ENCODE peak calls at places on chromosomes 12 and 14, in six cellular contexts. L, R, A, Z, H and C are unnamed samples.

GRCh38 chr14:35808076-35808657 is 928 bp downstream of the RALGAPA1 start:
- DNase-seq in H (no peak), A (no peak), L (no peak), Z (no peak), R (no peak), C (no peak)

GRCh38 chr12:79373896-79374499 is 316.8 kb downstream of the PAWR start:
- DNase-seq in Z (peak), A (no peak), H (no peak), R (no peak), L (no peak), C (no peak)

GRCh38 chr14:101119830-101120571 is 216.5 kb upstream of the RTL1 start:
- DNase-seq in H (no peak), L (no peak), Z (no peak), A (peak), R (no peak), C (peak)

GRCh38 chr12:1811281-1811947 is 9.0 kb upstream of the LRTM2 start:
- DNase-seq in Z (no peak), H (no peak), R (no peak), A (no peak), L (no peak), C (no peak)

GRCh38 chr12:113263431-113263963 is 42.2 kb downstream of the TPCN1 start:
- DNase-seq in A (no peak), H (no peak), L (no peak), R (no peak), Z (no peak), C (no peak)

GRCh38 chr12:32273712-32274111 is 125.6 kb upstream of the FGD4 start:
- DNase-seq in A (no peak), Z (peak), H (no peak), R (peak), L (peak), C (no peak)

GRCh38 chr14:73662439-73663056 is 17.8 kb downstream of the DNAL1 start:
- DNase-seq in H (no peak), L (no peak), Z (no peak), A (peak), R (no peak), C (no peak)

GRCh38 chr14:26008290-26008689 is 589.5 kb downstream of the NOVA1 start:
- DNase-seq in Z (peak), L (no peak), H (no peak), R (no peak), A (no peak), C (no peak)

GRCh38 chr12:97640826-97641225 is 178.2 kb downstream of the RMST start:
- DNase-seq in H (no peak), L (no peak), R (no peak), Z (no peak), A (no peak), C (no peak)

GRCh38 chr12:9071518-9071917 is 44.2 kb downstream of the A2M start:
- DNase-seq in R (no peak), H (no peak), A (no peak), L (no peak), Z (no peak), C (no peak)

GRCh38 chr14:92403981-92404380 is 81.0 kb downstream of the SLC24A4 start:
- DNase-seq in L (no peak), A (no peak), H (no peak), R (no peak), Z (no peak), C (no peak)

GRCh38 chr12:113299619-113300237 is 35.2 kb downstream of the SLC8B1 start:
- DNase-seq in L (peak), A (peak), R (no peak), H (no peak), Z (no peak), C (no peak)

GRCh38 chr12:43551971-43552559 is at the start of gene ADAMTS20:
- DNase-seq in L (no peak), R (no peak), H (peak), A (no peak), Z (peak), C (no peak)

GRCh38 chr14:106556665-106557289 is 1030.4 kb downstream of the TMEM121 start:
- DNase-seq in A (no peak), Z (no peak), H (no peak), L (no peak), R (peak), C (no peak)

GRCh38 chr12:31324116-31324844 is 1.7 kb downstream of the SINHCAF start:
- DNase-seq in R (peak), A (peak), L (peak), Z (peak), H (peak), C (peak)

GRCh38 chr14:103020271-103020910 is 37.0 kb downstream of the CDC42BPB start:
- DNase-seq in L (no peak), H (no peak), Z (no peak), A (no peak), R (no peak), C (no peak)

GRCh38 chr12:95336387-95337067 is 118.9 kb downstream of the VEZT start:
- DNase-seq in H (peak), Z (peak), A (peak), L (peak), R (no peak), C (peak)

GRCh38 chr12:2179953-2180736 is 127.4 kb downstream of the CACNA1C start:
- DNase-seq in L (peak), R (no peak), A (peak), H (no peak), Z (no peak), C (no peak)

GRCh38 chr14:21535545-21536394 is 9.6 kb upstream of the SALL2 start:
- DNase-seq in A (no peak), Z (no peak), L (no peak), R (no peak), H (no peak), C (no peak)

GRCh38 chr12:113850309-113851056 is 115.6 kb downstream of the RBM19 start:
- DNase-seq in L (peak), R (no peak), A (no peak), Z (no peak), H (no peak), C (no peak)

GRCh38 chr14:103058209-103059055 is 1.1 kb upstream of the CDC42BPB start:
- DNase-seq in L (no peak), H (no peak), Z (no peak), A (no peak), R (no peak), C (no peak)

GRCh38 chr12:122984612-122985358 is 4.3 kb downstream of the ARL6IP4 start:
- DNase-seq in L (peak), R (no peak), H (no peak), Z (no peak), A (no peak), C (no peak)

GRCh38 chr14:63773504-63773903 is 45.6 kb upstream of the SGPP1 start:
- DNase-seq in L (no peak), A (no peak), R (no peak), Z (no peak), H (no peak), C (no peak)

GRCh38 chr14:90053044-90053443 is 8.8 kb upstream of the KCNK13 start:
- DNase-seq in A (no peak), L (no peak), H (no peak), R (no peak), Z (no peak), C (no peak)

GRCh38 chr14:36556811-36557433 is 25.5 kb downstream of the NKX2-8 start:
- DNase-seq in A (no peak), R (no peak), Z (peak), H (no peak), L (no peak), C (no peak)

GRCh38 chr12:44509471-44509870 is 366.6 kb downstream of the NELL2 start:
- DNase-seq in A (no peak), R (no peak), H (no peak), L (no peak), Z (no peak), C (no peak)

GRCh38 chr12:94805749-94806148 is 155.4 kb upstream of the TMCC3 start:
- DNase-seq in A (no peak), Z (no peak), R (no peak), L (no peak), H (no peak), C (no peak)

GRCh38 chr12:28683371-28683770 is 465.7 kb upstream of the FAR2 start:
- DNase-seq in A (no peak), R (no peak), Z (no peak), H (no peak), L (no peak), C (no peak)

GRCh38 chr14:96277890-96278289 is 21.9 kb downstream of the BDKRB1 start:
- DNase-seq in H (no peak), A (no peak), L (no peak), R (no peak), Z (no peak), C (no peak)

GRCh38 chr12:55717397-55718007 is 1.7 kb downstream of the BLOC1S1 start:
- DNase-seq in R (no peak), Z (no peak), A (no peak), H (no peak), L (no peak), C (no peak)

GRCh38 chr12:56687225-56688128 is 607 bp downstream of the PTGES3 start:
- DNase-seq in A (peak), H (no peak), L (peak), R (peak), Z (no peak), C (no peak)

GRCh38 chr12:121813951-121814350 is 10.1 kb downstream of the SETD1B start:
- DNase-seq in A (no peak), Z (no peak), H (no peak), R (no peak), L (no peak), C (no peak)

GRCh38 chr12:22627351-22627750 is 2.4 kb downstream of the ETNK1 start:
- DNase-seq in R (no peak), Z (no peak), A (no peak), L (no peak), H (no peak), C (no peak)

DNA sequence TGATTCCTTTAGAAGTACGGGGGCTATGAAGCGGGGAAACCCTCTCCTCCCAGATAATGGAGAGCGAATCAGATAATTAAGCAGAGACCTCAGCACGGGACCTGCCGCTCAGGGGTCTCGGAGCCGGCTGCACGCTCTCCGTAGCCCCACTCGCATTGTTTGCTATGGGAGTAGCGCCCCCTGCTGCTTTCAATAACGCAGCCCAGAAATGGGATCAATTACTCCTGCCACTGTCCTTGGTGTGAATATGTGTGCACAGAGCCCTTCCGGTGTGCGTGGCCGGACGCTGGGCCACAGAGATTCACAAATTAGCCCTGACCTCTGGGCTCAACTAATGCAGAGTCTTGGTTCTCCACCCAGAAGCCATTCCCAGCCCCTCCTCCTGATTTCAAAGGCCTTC is 76.4 kb upstream of the TMEM132C start:
- DNase-seq in Z (no peak), A (no peak), L (no peak), H (no peak), R (no peak), C (no peak)
- TF ChIP-seq CTCF in Z (no peak), A (no peak), L (peak), H (peak), R (no peak), C (no peak)

GRCh38 chr14:56887211-56887610 is 76.9 kb upstream of the OTX2 start:
- DNase-seq in H (no peak), Z (no peak), L (no peak), A (no peak), R (no peak), C (no peak)

GRCh38 chr14:56886471-56887062 is 76.3 kb upstream of the OTX2 start:
- DNase-seq in R (no peak), L (no peak), Z (no peak), H (no peak), A (no peak), C (no peak)

GRCh38 chr14:56885795-56886194 is 75.5 kb upstream of the OTX2 start:
- DNase-seq in Z (no peak), R (no peak), A (no peak), L (no peak), H (no peak), C (no peak)

GRCh38 chr14:56881181-56881580 is 70.9 kb upstream of the OTX2 start:
- DNase-seq in Z (no peak), R (no peak), A (no peak), H (no peak), L (no peak), C (no peak)

DNA sequence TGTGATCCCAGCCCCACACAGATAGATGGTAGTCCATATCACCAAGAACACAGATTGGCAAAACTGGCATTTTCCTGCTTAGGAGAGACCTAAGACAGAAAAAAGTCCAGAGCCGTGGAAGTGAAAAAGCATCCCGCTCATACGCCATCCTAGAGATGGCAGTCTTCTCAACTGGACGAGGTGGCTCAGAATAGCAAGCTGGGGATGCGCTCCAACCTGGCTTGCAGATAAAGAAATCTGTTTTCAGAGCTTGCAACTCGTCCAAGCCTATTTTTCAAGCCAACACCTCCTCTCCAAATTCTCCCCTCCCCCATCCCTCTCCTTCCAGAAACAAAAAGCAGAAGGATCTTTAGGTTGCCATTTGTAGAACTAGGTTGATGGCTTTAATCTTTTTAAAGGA is 74.3 kb upstream of the OTX2 start:
- DNase-seq in A (no peak), Z (no peak), H (no peak), R (no peak), L (no peak), C (no peak)
- TF ChIP-seq CTCF in A (no peak), Z (no peak), H (no peak), R (no peak), L (no peak), C (no peak)

DNA sequence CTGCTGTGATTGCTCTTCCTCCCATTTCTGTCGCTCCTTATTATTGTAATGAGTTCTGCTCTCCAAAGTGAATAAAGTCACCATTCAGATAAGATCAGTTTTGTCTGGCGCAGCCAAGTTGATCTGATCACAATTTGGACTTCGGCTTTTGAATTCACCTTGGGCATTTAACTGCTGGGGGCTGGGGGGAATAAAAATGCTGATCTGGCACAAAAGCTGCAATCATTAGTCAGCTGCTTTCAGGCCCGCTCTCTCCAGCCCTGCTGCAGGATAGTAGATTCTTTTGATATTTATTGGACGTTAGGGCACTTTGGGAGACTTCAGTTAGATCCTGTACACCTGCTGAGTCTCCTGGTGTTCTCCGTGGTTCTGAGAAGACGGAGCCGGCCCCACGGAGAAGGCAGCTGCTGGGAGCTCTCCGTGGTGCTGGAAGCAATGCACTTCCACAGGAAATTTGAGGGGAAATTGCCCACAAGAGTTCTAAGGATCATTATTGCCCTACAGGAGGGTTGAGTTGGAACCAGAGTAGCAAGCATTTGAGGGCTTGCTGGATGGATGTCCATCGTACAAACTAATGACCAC is 12.2 kb upstream of the NRXN3 start:
- DNase-seq in H (no peak), Z (peak), R (no peak), A (no peak), L (no peak), C (no peak)
- TF ChIP-seq CTCF in H (no peak), Z (no peak), R (no peak), A (no peak), L (no peak), C (no peak)

GRCh38 chr12:20123465-20123864 is 244.9 kb upstream of the PDE3A start:
- DNase-seq in R (no peak), L (no peak), H (no peak), Z (no peak), A (no peak), C (no peak)

GRCh38 chr12:20127401-20127800 is 240.9 kb upstream of the PDE3A start:
- DNase-seq in Z (no peak), A (no peak), R (no peak), H (no peak), L (no peak), C (no peak)

GRCh38 chr12:20120296-20120695 is 248.0 kb upstream of the PDE3A start:
- DNase-seq in Z (no peak), A (no peak), L (no peak), H (no peak), R (no peak), C (no peak)

GRCh38 chr12:20125259-20125919 is 242.9 kb upstream of the PDE3A start:
- DNase-seq in A (no peak), L (no peak), H (no peak), Z (no peak), R (no peak), C (no peak)

DNA sequence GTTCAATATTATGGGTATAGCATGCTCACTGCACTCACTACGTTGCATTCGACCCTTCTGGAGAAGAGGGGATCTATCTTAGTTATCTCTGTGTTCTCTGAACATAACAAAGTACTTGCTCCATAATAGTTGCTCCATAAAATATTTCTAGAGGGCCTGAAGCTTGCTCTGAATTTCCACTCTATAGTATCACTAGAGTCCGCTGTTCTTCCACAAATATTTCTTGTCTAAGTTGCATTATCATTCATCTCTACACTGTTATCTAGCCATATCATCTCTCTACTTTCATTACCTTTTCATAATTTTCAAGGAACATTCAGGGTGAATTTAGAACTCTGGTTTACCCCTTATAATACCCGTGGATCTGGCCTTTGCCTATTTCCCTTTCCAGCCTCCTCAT is 246.1 kb upstream of the PDE3A start:
- DNase-seq in R (no peak), A (no peak), H (no peak), Z (no peak), L (no peak), C (no peak)
- TF ChIP-seq CTCF in R (no peak), A (no peak), H (no peak), Z (no peak), L (no peak), C (no peak)

GRCh38 chr12:46944104-46944503 is 118.3 kb upstream of the SLC38A4 start:
- DNase-seq in Z (no peak), H (no peak), R (no peak), L (no peak), A (no peak), C (no peak)
- TF ChIP-seq CTCF in Z (no peak), H (peak), R (no peak), L (peak), A (no peak), C (peak)

GRCh38 chr14:86652512-86652911 is 1122.6 kb downstream of the FLRT2 start:
- DNase-seq in L (no peak), R (no peak), A (no peak), Z (no peak), H (no peak), C (no peak)

DNA sequence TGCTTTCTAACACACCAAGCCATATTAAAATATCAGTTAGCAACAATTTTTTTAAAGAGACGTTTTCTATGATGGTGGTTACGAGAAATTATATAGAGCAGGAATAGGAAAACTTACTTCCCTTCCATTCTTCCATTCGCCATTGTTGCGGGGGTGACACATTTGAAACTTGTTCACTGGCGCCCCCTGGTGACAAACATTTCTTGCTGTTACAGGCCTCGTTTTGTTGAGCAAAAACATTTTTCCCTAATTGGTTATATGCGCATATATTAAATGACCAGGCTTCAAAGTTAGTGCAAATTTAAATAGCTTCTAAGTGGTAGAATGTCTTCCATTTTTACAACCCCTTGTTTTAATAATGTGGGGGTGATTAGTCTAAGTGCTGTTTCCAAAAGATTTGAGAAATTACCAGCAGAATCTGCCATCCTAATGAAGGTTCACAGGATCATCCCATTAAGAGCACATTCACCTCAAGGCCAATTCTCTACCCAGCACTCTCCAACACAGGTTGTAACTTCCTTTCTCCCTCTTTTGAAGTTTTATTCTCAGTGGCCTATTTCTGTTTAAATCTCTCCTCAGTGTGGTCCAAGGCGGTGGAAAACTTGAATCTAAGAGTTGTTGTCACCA is 1124.7 kb downstream of the FLRT2 start:
- DNase-seq in R (no peak), L (peak), A (no peak), H (no peak), Z (peak), C (no peak)
- TF ChIP-seq CTCF in R (no peak), L (peak), A (no peak), H (peak), Z (peak), C (peak)

GRCh38 chr12:46209165-46209564 is 59.7 kb downstream of the SLC38A1 start:
- DNase-seq in A (no peak), Z (no peak), R (no peak), L (no peak), H (no peak), C (no peak)
- TF ChIP-seq CTCF in A (no peak), Z (no peak), R (no peak), L (no peak), H (no peak), C (no peak)